ENCODE peak calls at places on chromosome 2, in ten cellular contexts. E is A673; V is stimulated activated CD4-positive, alpha-beta T cell treated with anti-CD3 and anti-CD28 coated beads, Interleukin-1b, Interleukin-23, amount 100 ng/mL, for 1 hour; Y is fibroblast of lung; M is Daoy; A is epithelial cell of esophagus; U is NCI-H526 treated with DMSO at 0.1 percent for 48 hours; R is testis; N is erythroblast; F is T-helper 2 cell. W is an unnamed sample.

GRCh38 chr2:1649103-1649870 is 95.0 kb downstream of the PXDN start:
- DNase-seq in E (no peak), V (no peak), Y (no peak), M (no peak), A (no peak), U (no peak), R (no peak), N (no peak), F (no peak), W (no peak)

GRCh38 chr2:72136933-72137497 is 10.6 kb downstream of the CYP26B1 start:
- DNase-seq in E (no peak), V (no peak), Y (no peak), M (no peak), A (no peak), U (no peak), R (no peak), N (no peak), F (no peak), W (no peak)

GRCh38 chr2:26326514-26326913 is 19.4 kb upstream of the SELENOI start:
- DNase-seq in E (no peak), V (no peak), Y (peak), M (no peak), A (no peak), U (no peak), R (no peak), N (no peak), F (no peak), W (no peak)

GRCh38 chr2:11955314-11955713 is 208.9 kb downstream of the LPIN1 start:
- DNase-seq in E (no peak), V (no peak), Y (no peak), M (no peak), A (peak), U (no peak), R (no peak), N (no peak), F (no peak), W (no peak)

GRCh38 chr2:74414913-74415761 is 6.3 kb downstream of the C2orf81 start:
- DNase-seq in E (no peak), V (no peak), Y (peak), M (no peak), A (no peak), U (no peak), R (peak), N (no peak), F (peak), W (no peak)

GRCh38 chr2:166494140-166494544 is at the start of gene SCN7A:
- DNase-seq in E (peak), V (no peak), Y (peak), M (peak), A (peak), U (no peak), R (peak), N (peak), F (no peak), W (no peak)

GRCh38 chr2:8907764-8908163 is 70.4 kb upstream of the KIDINS220 start:
- DNase-seq in E (no peak), V (no peak), Y (no peak), M (no peak), A (no peak), U (no peak), R (no peak), N (no peak), F (no peak), W (no peak)

GRCh38 chr2:15445891-15446562 is 115.1 kb downstream of the NBAS start:
- DNase-seq in E (no peak), V (no peak), Y (no peak), M (no peak), A (no peak), U (no peak), R (no peak), N (peak), F (no peak), W (no peak)

GRCh38 chr2:241774419-241775222 is 2.0 kb upstream of the GAL3ST2 start:
- DNase-seq in E (peak), V (no peak), Y (peak), M (peak), A (peak), U (no peak), R (peak), N (no peak), F (no peak), W (no peak)